ENCODE peak calls at places on chromosomes 6 and 20, in seven cellular contexts. E is neural progenitor cell, B is psoas muscle, R is neural crest cell, I is epithelial cell of esophagus, C is fibroblast of lung, L is AG04450. V is an unnamed sample.

GRCh38 chr20:913306-913849 is 2.8 kb downstream of the ANGPT4 start:
- DNase-seq in E (no peak), B (no peak), R (no peak), I (no peak), C (no peak), L (no peak), V (no peak)

GRCh38 chr6:139344186-139344963 is 30.1 kb downstream of the CITED2 start:
- DNase-seq in E (no peak), B (no peak), R (no peak), I (peak), C (no peak), L (no peak), V (no peak)

GRCh38 chr6:107128175-107128574 is 12.9 kb upstream of the BEND3 start:
- DNase-seq in E (no peak), B (no peak), R (no peak), I (no peak), C (no peak), L (no peak), V (no peak)

GRCh38 chr6:108841377-108841855 is 6.8 kb upstream of the ARMC2 start:
- DNase-seq in E (no peak), B (no peak), R (no peak), I (no peak), C (no peak), L (no peak), V (no peak)

GRCh38 chr20:50711113-50711825 is 19.9 kb upstream of the RIPOR3 start:
- DNase-seq in E (no peak), B (no peak), R (no peak), I (peak), C (no peak), L (no peak), V (no peak)

GRCh38 chr6:16949696-16950095 is 152.2 kb upstream of the STMND1 start:
- DNase-seq in E (no peak), B (no peak), R (no peak), I (no peak), C (peak), L (no peak), V (no peak)

GRCh38 chr6:158095031-158095430 is 73.0 kb downstream of the SERAC1 start:
- DNase-seq in E (no peak), B (no peak), R (no peak), I (peak), C (no peak), L (no peak), V (no peak)

GRCh38 chr6:122717350-122717749 is 62.2 kb upstream of the FABP7 start:
- DNase-seq in E (peak), B (no peak), R (no peak), I (peak), C (peak), L (no peak), V (no peak)

GRCh38 chr6:43842231-43842794 is 72.3 kb downstream of the VEGFA start:
- DNase-seq in E (no peak), B (no peak), R (no peak), I (no peak), C (peak), L (no peak), V (no peak)

GRCh38 chr6:113690255-113690956 is 166.7 kb upstream of the MARCKS start:
- DNase-seq in E (no peak), B (no peak), R (no peak), I (peak), C (peak), L (peak), V (no peak)

GRCh38 chr20:12152996-12153395 is 235.3 kb downstream of the BTBD3 start:
- DNase-seq in E (no peak), B (no peak), R (no peak), I (peak), C (peak), L (peak), V (no peak)

GRCh38 chr6:149820506-149820905 is 43.7 kb downstream of the LRP11 start:
- DNase-seq in E (no peak), B (no peak), R (no peak), I (no peak), C (no peak), L (no peak), V (no peak)

GRCh38 chr6:150788135-150788534 is 77.4 kb upstream of the MTHFD1L start:
- DNase-seq in E (no peak), B (no peak), R (no peak), I (no peak), C (no peak), L (no peak), V (no peak)

GRCh38 chr20:17498641-17499040 is 32.5 kb downstream of the BFSP1 start:
- DNase-seq in E (no peak), B (no peak), R (no peak), I (peak), C (no peak), L (no peak), V (no peak)

GRCh38 chr20:38294334-38294592 is 9.7 kb upstream of the BPI start:
- DNase-seq in E (no peak), B (no peak), R (no peak), I (no peak), C (no peak), L (no peak), V (no peak)

GRCh38 chr20:38291961-38292360 is 12.0 kb upstream of the BPI start:
- DNase-seq in E (no peak), B (no peak), R (no peak), I (no peak), C (no peak), L (no peak), V (no peak)

GRCh38 chr20:38293490-38294333 is 10.2 kb upstream of the BPI start:
- DNase-seq in E (peak), B (no peak), R (no peak), I (no peak), C (peak), L (no peak), V (no peak)

GRCh38 chr20:38291582-38291918 is 12.4 kb upstream of the BPI start:
- DNase-seq in E (no peak), B (no peak), R (no peak), I (no peak), C (no peak), L (no peak), V (no peak)

GRCh38 chr20:38290829-38291581 is 13.0 kb upstream of the BPI start:
- DNase-seq in E (peak), B (peak), R (peak), I (peak), C (peak), L (peak), V (no peak)
- TF ChIP-seq CTCF in E (peak), B (peak), R (peak), I (peak), C (peak), L (peak), V (no peak)

GRCh38 chr6:152746172-152746553 is 4.4 kb upstream of the VIP start:
- DNase-seq in E (no peak), B (no peak), R (no peak), I (peak), C (peak), L (no peak), V (no peak)

GRCh38 chr6:152745509-152746171 is 5.0 kb upstream of the VIP start:
- DNase-seq in E (no peak), B (no peak), R (no peak), I (no peak), C (no peak), L (no peak), V (no peak)

GRCh38 chr6:152750694-152751093 is at the start of gene VIP:
- DNase-seq in E (peak), B (no peak), R (peak), I (peak), C (peak), L (no peak), V (no peak)

GRCh38 chr6:152749336-152749735 is 1.3 kb upstream of the VIP start:
- DNase-seq in E (no peak), B (no peak), R (no peak), I (no peak), C (no peak), L (no peak), V (no peak)

GRCh38 chr6:152748843-152749242 is 1.8 kb upstream of the VIP start:
- DNase-seq in E (no peak), B (no peak), R (no peak), I (peak), C (no peak), L (no peak), V (no peak)
- TF ChIP-seq CTCF in E (peak), B (peak), R (peak), I (peak), C (no peak), L (peak), V (no peak)

GRCh38 chr6:40588070-40588384 is 863 bp upstream of the LRFN2 start:
- DNase-seq in E (no peak), B (no peak), R (no peak), I (no peak), C (no peak), L (no peak), V (no peak)
- TF ChIP-seq CTCF in E (no peak), B (peak), R (no peak), I (peak), C (no peak), L (no peak), V (no peak)

DNA sequence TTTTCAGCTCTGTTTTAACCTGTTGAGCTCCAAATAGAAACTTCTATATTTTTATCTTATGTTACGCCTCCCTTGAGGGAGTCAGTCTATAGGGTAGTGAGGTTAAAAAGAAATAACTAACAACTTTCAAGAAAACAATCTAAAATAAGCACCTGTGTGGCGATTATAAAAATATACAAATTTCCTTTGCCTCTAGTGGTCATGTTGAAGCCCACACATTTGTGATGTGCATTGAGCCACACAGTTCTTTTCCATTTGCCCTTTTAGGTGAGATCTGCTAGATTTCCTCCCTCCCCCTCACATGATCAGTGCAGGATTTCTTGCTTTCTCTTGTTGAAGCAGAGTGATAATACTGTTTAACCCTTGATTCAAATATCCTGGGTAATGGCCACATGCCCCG is 84.2 kb downstream of the MYB start:
- DNase-seq in E (no peak), B (no peak), R (no peak), I (no peak), C (no peak), L (no peak), V (no peak)
- TF ChIP-seq CTCF in E (no peak), B (no peak), R (no peak), I (no peak), C (no peak), L (no peak), V (no peak)

GRCh38 chr6:2738373-2738979 is 12.2 kb downstream of the MYLK4 start:
- DNase-seq in E (peak), B (no peak), R (peak), I (peak), C (peak), L (peak), V (peak)
- TF ChIP-seq CTCF in E (peak), B (peak), R (peak), I (peak), C (peak), L (peak), V (peak)